ENCODE peak calls at places on chromosomes 2 and 18, in four cellular contexts. One of them, this sample, is unnamed.

GRCh38 chr2:157785866-157786662 is 90.1 kb downstream of the ACVR1 start:
- DNase-seq in HCT116: no peak
- DNase-seq in body of pancreas: no peak
- DNase-seq in lung: no peak
- DNase-seq in this sample: no peak

GRCh38 chr2:230879271-230879882 is 14.6 kb downstream of the ITM2C start:
- DNase-seq in HCT116: no peak
- DNase-seq in body of pancreas: no peak
- DNase-seq in lung: no peak
- DNase-seq in this sample: no peak

GRCh38 chr2:136985044-136985443 is 219.7 kb downstream of the THSD7B start:
- DNase-seq in HCT116: no peak
- DNase-seq in body of pancreas: no peak
- DNase-seq in lung: peak
- DNase-seq in this sample: no peak

GRCh38 chr2:43105586-43106562 is 120.5 kb downstream of the ZFP36L2 start:
- DNase-seq in HCT116: peak
- DNase-seq in body of pancreas: peak
- DNase-seq in lung: peak
- DNase-seq in this sample: peak

GRCh38 chr2:70084973-70085710 is 2.1 kb upstream of the PCBP1 start:
- DNase-seq in HCT116: peak
- DNase-seq in body of pancreas: peak
- DNase-seq in lung: no peak
- DNase-seq in this sample: peak

GRCh38 chr2:172772637-172773036 is 37.0 kb downstream of the RAPGEF4 start:
- DNase-seq in HCT116: no peak
- DNase-seq in body of pancreas: no peak
- DNase-seq in lung: no peak
- DNase-seq in this sample: no peak

GRCh38 chr2:54012538-54013141 is 41.8 kb upstream of the PSME4 start:
- DNase-seq in HCT116: no peak
- DNase-seq in body of pancreas: no peak
- DNase-seq in lung: no peak
- DNase-seq in this sample: no peak

GRCh38 chr2:191935247-191935646 is 88.4 kb upstream of the CAVIN2 start:
- DNase-seq in HCT116: no peak
- DNase-seq in body of pancreas: no peak
- DNase-seq in lung: peak
- DNase-seq in this sample: no peak

GRCh38 chr2:183248866-183249567 is 124.8 kb downstream of the NUP35 start:
- DNase-seq in HCT116: peak
- DNase-seq in body of pancreas: no peak
- DNase-seq in lung: no peak
- DNase-seq in this sample: no peak

GRCh38 chr2:194363295-194363694 is 1293.7 kb upstream of the SLC39A10 start:
- DNase-seq in HCT116: no peak
- DNase-seq in body of pancreas: no peak
- DNase-seq in lung: no peak
- DNase-seq in this sample: no peak

GRCh38 chr18:22102948-22103663 is 66.3 kb upstream of the GATA6 start:
- DNase-seq in HCT116: no peak
- DNase-seq in body of pancreas: no peak
- DNase-seq in lung: no peak
- DNase-seq in this sample: no peak

GRCh38 chr2:237473474-237474453 is 13.3 kb upstream of the MLPH start:
- DNase-seq in HCT116: no peak
- DNase-seq in body of pancreas: no peak
- DNase-seq in lung: peak
- DNase-seq in this sample: no peak

GRCh38 chr2:240999001-240999791 is 778 bp downstream of the SNED1 start:
- DNase-seq in HCT116: no peak
- DNase-seq in body of pancreas: peak
- DNase-seq in lung: peak
- DNase-seq in this sample: peak

GRCh38 chr2:212548459-212548815 is 9.8 kb upstream of the ERBB4 start:
- DNase-seq in HCT116: peak
- DNase-seq in body of pancreas: no peak
- DNase-seq in lung: no peak
- DNase-seq in this sample: no peak

GRCh38 chr2:226478121-226478809 is 321.4 kb downstream of the IRS1 start:
- DNase-seq in HCT116: peak
- DNase-seq in body of pancreas: peak
- DNase-seq in lung: no peak
- DNase-seq in this sample: no peak

GRCh38 chr18:392926-393325 is 107.6 kb downstream of the COLEC12 start:
- DNase-seq in HCT116: no peak
- DNase-seq in body of pancreas: no peak
- DNase-seq in lung: no peak
- DNase-seq in this sample: no peak

GRCh38 chr2:178069551-178069950 is 3.0 kb downstream of the PDE11A start:
- DNase-seq in HCT116: no peak
- DNase-seq in body of pancreas: no peak
- DNase-seq in lung: no peak
- DNase-seq in this sample: no peak

GRCh38 chr2:228321019-228321418 is 139.5 kb upstream of the SPHKAP start:
- DNase-seq in HCT116: no peak
- DNase-seq in body of pancreas: no peak
- DNase-seq in lung: no peak
- DNase-seq in this sample: no peak

GRCh38 chr2:156455366-156455975 is 19.3 kb downstream of the GPD2 start:
- DNase-seq in HCT116: peak
- DNase-seq in body of pancreas: no peak
- DNase-seq in lung: no peak
- DNase-seq in this sample: no peak

GRCh38 chr2:151410485-151410833 is 757 bp downstream of the RIF1 start:
- DNase-seq in HCT116: no peak
- DNase-seq in body of pancreas: no peak
- DNase-seq in lung: peak
- DNase-seq in this sample: peak

GRCh38 chr2:64779117-64779690 is 125.5 kb upstream of the SERTAD2 start:
- DNase-seq in HCT116: no peak
- DNase-seq in body of pancreas: no peak
- DNase-seq in lung: no peak
- DNase-seq in this sample: no peak

GRCh38 chr2:138494265-138494966 is 7.2 kb upstream of the SPOPL start:
- DNase-seq in HCT116: no peak
- DNase-seq in body of pancreas: no peak
- DNase-seq in lung: no peak
- DNase-seq in this sample: no peak

GRCh38 chr2:33134086-33134763 is 187.5 kb downstream of the LTBP1 start:
- DNase-seq in HCT116: peak
- DNase-seq in body of pancreas: peak
- DNase-seq in lung: peak
- DNase-seq in this sample: peak

GRCh38 chr2:105406221-105406620 is 7.4 kb upstream of the FHL2 start:
- DNase-seq in HCT116: no peak
- DNase-seq in body of pancreas: no peak
- DNase-seq in lung: no peak
- DNase-seq in this sample: no peak

GRCh38 chr18:59665057-59666007 is 31.9 kb downstream of the CCBE1 start:
- DNase-seq in HCT116: no peak
- DNase-seq in body of pancreas: no peak
- DNase-seq in lung: no peak
- DNase-seq in this sample: no peak

GRCh38 chr2:232897386-232897970 is 27.4 kb downstream of the SNORC start:
- DNase-seq in HCT116: no peak
- DNase-seq in body of pancreas: no peak
- DNase-seq in lung: no peak
- DNase-seq in this sample: no peak

GRCh38 chr2:232896700-232897385 is 26.8 kb downstream of the SNORC start:
- DNase-seq in HCT116: no peak
- DNase-seq in body of pancreas: no peak
- DNase-seq in lung: no peak
- DNase-seq in this sample: no peak

GRCh38 chr2:232897971-232898408 is 27.9 kb downstream of the SNORC start:
- DNase-seq in HCT116: no peak
- DNase-seq in body of pancreas: no peak
- DNase-seq in lung: no peak
- DNase-seq in this sample: no peak

GRCh38 chr2:232900811-232901701 is 31.0 kb downstream of the SNORC start:
- DNase-seq in HCT116: no peak
- DNase-seq in body of pancreas: no peak
- DNase-seq in lung: no peak
- DNase-seq in this sample: no peak

GRCh38 chr2:232898592-232899541 is 28.8 kb downstream of the SNORC start:
- DNase-seq in HCT116: no peak
- DNase-seq in body of pancreas: no peak
- DNase-seq in lung: no peak
- DNase-seq in this sample: no peak
- H3K27ac ChIP-seq in HCT116: no peak
- H3K27ac ChIP-seq in body of pancreas: no peak
- H3K27ac ChIP-seq in lung: no peak
- H3K27ac ChIP-seq in this sample: no peak

DNA sequence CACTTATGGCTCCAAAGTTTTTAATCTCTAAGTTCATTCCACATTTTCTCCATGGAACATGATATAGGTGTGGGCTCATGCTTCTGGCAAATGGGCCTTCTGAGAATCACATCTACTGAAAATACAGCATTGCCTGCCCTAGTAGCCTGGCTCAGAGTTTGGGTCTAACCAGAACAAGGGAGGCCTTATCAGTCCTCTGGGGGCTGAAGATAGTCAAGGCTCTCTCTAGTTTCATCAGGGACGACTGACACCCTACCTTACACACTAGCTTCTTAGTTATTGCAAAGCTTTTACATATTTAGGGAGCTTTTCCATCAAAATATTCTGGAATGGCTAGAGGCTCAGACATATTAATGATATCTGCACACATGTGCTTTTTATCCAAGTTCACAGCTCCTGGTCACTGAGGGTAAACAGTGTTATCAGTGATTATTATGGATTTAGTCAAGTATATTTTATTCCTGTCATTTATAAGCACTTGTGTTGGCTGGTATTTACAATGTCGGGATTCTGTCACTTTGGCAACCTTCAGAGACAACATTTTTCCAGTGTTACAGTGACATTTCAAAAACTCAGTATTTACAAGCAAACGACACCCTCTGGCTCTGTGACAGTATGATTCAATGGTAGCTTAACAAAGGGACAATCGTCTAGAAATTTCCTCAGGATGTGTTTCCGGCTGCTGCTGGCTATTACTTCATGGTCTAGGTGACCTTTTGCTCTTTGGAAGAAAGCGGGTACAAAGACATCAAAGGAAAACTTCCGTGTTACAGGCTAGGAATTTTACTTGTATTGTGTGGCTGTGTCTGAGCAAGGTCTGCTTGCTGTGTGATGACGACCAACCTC is 200.6 kb downstream of the TCF4 start:
- DNase-seq in HCT116: no peak
- DNase-seq in body of pancreas: peak
- DNase-seq in lung: no peak
- DNase-seq in this sample: no peak
- H3K27ac ChIP-seq in HCT116: no peak
- H3K27ac ChIP-seq in body of pancreas: no peak
- H3K27ac ChIP-seq in lung: peak
- H3K27ac ChIP-seq in this sample: no peak

GRCh38 chr2:112061299-112061698 is 6.2 kb downstream of the TMEM87B start:
- DNase-seq in HCT116: no peak
- DNase-seq in body of pancreas: no peak
- DNase-seq in lung: no peak
- DNase-seq in this sample: no peak
- H3K27ac ChIP-seq in HCT116: no peak
- H3K27ac ChIP-seq in body of pancreas: no peak
- H3K27ac ChIP-seq in lung: no peak
- H3K27ac ChIP-seq in this sample: no peak

DNA sequence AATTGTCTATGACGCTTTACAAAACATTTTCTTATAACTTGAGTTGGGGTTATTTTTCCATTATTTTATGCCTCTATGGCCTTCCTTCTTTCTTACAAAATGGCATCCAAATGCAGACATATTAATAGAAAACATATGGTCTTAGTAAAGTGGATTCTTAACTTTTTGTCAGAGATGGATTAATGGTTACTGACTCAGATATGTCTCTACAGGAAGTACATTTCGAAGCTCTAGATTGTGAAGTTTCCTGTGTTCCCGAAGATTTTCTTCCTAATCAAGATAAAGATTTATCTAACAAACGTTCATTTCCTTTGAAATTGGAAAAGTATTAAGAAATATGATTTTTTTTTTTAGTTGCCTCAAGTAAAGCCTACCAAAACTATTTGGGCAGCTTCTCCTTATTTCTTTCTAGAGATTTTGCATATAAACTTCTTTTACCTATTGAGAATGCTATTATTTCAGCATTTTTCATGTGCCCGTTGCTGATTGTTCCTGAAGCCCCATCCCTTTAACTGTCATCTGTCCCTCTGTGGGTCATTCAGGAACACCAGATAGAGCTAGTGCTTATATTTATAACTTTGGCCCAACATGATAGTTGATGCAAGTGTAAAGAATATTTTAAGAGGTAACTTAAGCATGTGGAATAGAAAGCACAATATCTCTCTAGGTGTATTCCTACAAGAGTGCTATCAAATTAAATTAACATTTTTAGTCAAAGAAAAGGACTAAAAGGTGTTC is 498.0 kb downstream of the CCDC85A start:
- DNase-seq in HCT116: no peak
- DNase-seq in body of pancreas: no peak
- DNase-seq in lung: no peak
- DNase-seq in this sample: no peak
- H3K27ac ChIP-seq in HCT116: no peak
- H3K27ac ChIP-seq in body of pancreas: no peak
- H3K27ac ChIP-seq in lung: no peak
- H3K27ac ChIP-seq in this sample: no peak

DNA sequence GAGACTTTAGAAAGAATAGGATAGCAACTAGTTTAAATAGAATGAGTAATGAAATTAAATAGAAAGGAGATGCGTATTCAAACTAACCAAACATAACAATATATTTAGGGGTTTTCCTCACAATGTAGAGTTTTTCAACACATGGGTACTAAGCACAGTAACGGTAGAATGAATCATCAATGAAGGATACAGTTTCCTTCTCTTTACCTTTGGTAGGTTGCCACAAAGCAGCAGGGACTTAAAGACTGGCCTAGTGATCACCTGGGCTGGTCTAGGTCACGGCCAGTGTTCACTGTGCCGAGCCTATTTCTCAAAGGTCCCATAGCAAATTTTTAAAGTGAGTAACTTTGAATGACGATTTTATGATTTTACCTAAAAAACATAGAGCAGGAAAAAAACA is 311.7 kb downstream of the XIRP2 start:
- DNase-seq in HCT116: no peak
- DNase-seq in body of pancreas: no peak
- DNase-seq in lung: no peak
- DNase-seq in this sample: no peak
- H3K27ac ChIP-seq in HCT116: no peak
- H3K27ac ChIP-seq in body of pancreas: no peak
- H3K27ac ChIP-seq in lung: no peak
- H3K27ac ChIP-seq in this sample: no peak

GRCh38 chr2:239315308-239315707 is 85.5 kb downstream of the HDAC4 start:
- DNase-seq in HCT116: no peak
- DNase-seq in body of pancreas: no peak
- DNase-seq in lung: no peak
- DNase-seq in this sample: no peak

GRCh38 chr2:239318091-239318725 is 82.6 kb downstream of the HDAC4 start:
- DNase-seq in HCT116: no peak
- DNase-seq in body of pancreas: no peak
- DNase-seq in lung: no peak
- DNase-seq in this sample: no peak

GRCh38 chr2:239319261-239319661 is 81.6 kb downstream of the HDAC4 start:
- DNase-seq in HCT116: no peak
- DNase-seq in body of pancreas: peak
- DNase-seq in lung: no peak
- DNase-seq in this sample: no peak

GRCh38 chr2:239318790-239319189 is 82.0 kb downstream of the HDAC4 start:
- DNase-seq in HCT116: no peak
- DNase-seq in body of pancreas: no peak
- DNase-seq in lung: no peak
- DNase-seq in this sample: no peak

GRCh38 chr2:239316562-239317465 is 84.0 kb downstream of the HDAC4 start:
- DNase-seq in HCT116: no peak
- DNase-seq in body of pancreas: peak
- DNase-seq in lung: no peak
- DNase-seq in this sample: no peak
- H3K27ac ChIP-seq in HCT116: no peak
- H3K27ac ChIP-seq in body of pancreas: no peak
- H3K27ac ChIP-seq in lung: no peak
- H3K27ac ChIP-seq in this sample: peak